ENCODE peak calls at places on chromosomes 7 and 10, in five cellular contexts. A is tibial artery, U is ecto neural progenitor cell, E is iris pigment epithelial cell, K is cardiac fibroblast. G is an unnamed sample.
A peak's percentile ranks its signal among the peaks of the same experiment; 100 is the strongest.

GRCh38 chr10:51301644-51302043 is 227.4 kb downstream of the PRKG1 start:
- DNase-seq in K (peak; percentile 76), A (peak; percentile 23), U (no peak), E (no peak), G (no peak)

GRCh38 chr10:131580076-131580652 is 268.6 kb upstream of the TCERG1L start:
- DNase-seq in E (no peak), K (no peak), U (peak; percentile 43), A (no peak), G (no peak)

GRCh38 chr7:40105879-40106473 is 28.4 kb downstream of the MPLKIP start:
- DNase-seq in K (no peak), A (no peak), E (peak; percentile 20), U (no peak), G (no peak)

GRCh38 chr7:105304040-105304895 is 84.5 kb downstream of the SRPK2 start:
- DNase-seq in E (peak; percentile 68), U (no peak), K (peak; percentile 74), A (no peak), G (peak; percentile 19)

GRCh38 chr7:83005410-83005809 is 157.3 kb downstream of the PCLO start:
- DNase-seq in U (no peak), E (peak; percentile 21), K (peak; percentile 3), A (no peak), G (no peak)

GRCh38 chr7:144854839-144855424 is 19.1 kb upstream of the TPK1 start:
- DNase-seq in E (peak; percentile 25), A (no peak), U (no peak), K (peak; percentile 58), G (no peak)

GRCh38 chr7:90751595-90751994 is 155.5 kb downstream of the CDK14 start:
- DNase-seq in E (no peak), U (no peak), A (no peak), K (no peak), G (no peak)

GRCh38 chr10:131897297-131897899 is 3.4 kb upstream of the PPP2R2D start:
- DNase-seq in E (no peak), K (no peak), U (no peak), A (no peak), G (no peak)

GRCh38 chr10:31683682-31684081 is 244.9 kb downstream of the ARHGAP12 start:
- DNase-seq in A (no peak), E (no peak), K (no peak), U (no peak), G (no peak)

GRCh38 chr10:84837041-84837766 is 508.8 kb downstream of the CCSER2 start:
- DNase-seq in E (no peak), U (no peak), A (no peak), K (no peak), G (no peak)

GRCh38 chr7:23709081-23709746 is 805 bp upstream of the STK31 start:
- DNase-seq in U (no peak), K (no peak), E (no peak), A (no peak), G (no peak)

GRCh38 chr7:104341545-104341944 is 13.1 kb downstream of the LHFPL3 start:
- DNase-seq in A (no peak), U (peak; percentile 59), K (no peak), E (no peak), G (no peak)

GRCh38 chr7:118580743-118581382 is 356.4 kb downstream of the ANKRD7 start:
- DNase-seq in U (no peak), K (no peak), A (no peak), E (no peak), G (no peak)

GRCh38 chr10:101775273-101776131 is at the start of gene FGF8:
- DNase-seq in U (no peak), K (no peak), E (no peak), A (no peak), G (no peak)

GRCh38 chr7:128697301-128697905 is 25.3 kb downstream of the GARIN1A start:
- DNase-seq in A (peak; percentile 38), E (peak; percentile 84), K (peak; percentile 75), U (peak; percentile 86), G (peak; percentile 57)

GRCh38 chr10:30701471-30702173 is 72.1 kb upstream of the LYZL2 start:
- DNase-seq in K (peak; percentile 75), A (no peak), U (no peak), E (peak; percentile 69), G (peak; percentile 26)

GRCh38 chr7:96329189-96329588 is 7.3 kb upstream of the SLC25A13 start:
- DNase-seq in E (no peak), U (no peak), A (no peak), K (no peak), G (no peak)

GRCh38 chr7:130063036-130063435 is 7.3 kb upstream of the KLHDC10 start:
- DNase-seq in U (peak; percentile 82), A (no peak), K (peak; percentile 57), E (no peak), G (no peak)

GRCh38 chr7:159050703-159051102 is 94.0 kb downstream of the VIPR2 start:
- DNase-seq in E (no peak), A (no peak), K (no peak), U (no peak), G (no peak)

GRCh38 chr10:48943096-48943495 is 3.5 kb upstream of the LRRC18 start:
- DNase-seq in A (no peak), U (peak; percentile 19), K (no peak), E (no peak), G (no peak)

G was measured in H54.